ENCODE peak calls at places on chromosomes 11 and 22, in seven cellular contexts. K is transverse colon, L is fibroblast of lung, F is fibroblast of villous mesenchyme, A is colonic mucosa, M is stomach, E is choroid plexus epithelial cell. Q is an unnamed sample.

GRCh38 chr11:47269829-47270305 is at the start of gene MADD:
- DNase-seq in K (peak; percentile 90), L (peak; percentile 73), F (peak; percentile 86), A (peak; percentile 85), M (peak; percentile 89), E (peak; percentile 84), Q (no peak)

GRCh38 chr22:29330753-29331152 is 15.3 kb upstream of the RASL10A start:
- DNase-seq in K (no peak), L (peak; percentile 82), F (peak; percentile 76), A (no peak), M (no peak), E (peak; percentile 84), Q (no peak)

GRCh38 chr11:12573707-12574106 is 100.5 kb upstream of the TEAD1 start:
- DNase-seq in K (no peak), L (no peak), F (peak; percentile 79), A (no peak), M (no peak), E (no peak), Q (no peak)

GRCh38 chr11:125199915-125200314 is 35.4 kb downstream of the PKNOX2 start:
- DNase-seq in K (no peak), L (no peak), F (no peak), A (no peak), M (no peak), E (no peak), Q (no peak)

GRCh38 chr11:95429376-95429907 is 198.4 kb upstream of the SESN3 start:
- DNase-seq in K (no peak), L (no peak), F (no peak), A (no peak), M (no peak), E (no peak), Q (no peak)

GRCh38 chr11:134170909-134171281 is 52.9 kb downstream of the NCAPD3 start:
- DNase-seq in K (no peak), L (peak; percentile 34), F (peak; percentile 33), A (no peak), M (no peak), E (peak; percentile 31), Q (no peak)

GRCh38 chr22:49113758-49114157 is 713.9 kb downstream of the BRD1 start:
- DNase-seq in K (no peak), L (no peak), F (no peak), A (no peak), M (no peak), E (no peak), Q (no peak)

GRCh38 chr11:43130616-43131015 is 181.2 kb upstream of the API5 start:
- DNase-seq in K (no peak), L (no peak), F (no peak), A (peak; percentile 17), M (no peak), E (no peak), Q (peak; percentile 54)

GRCh38 chr11:33321483-33321882 is 64.3 kb downstream of the HIPK3 start:
- DNase-seq in K (no peak), L (no peak), F (no peak), A (no peak), M (no peak), E (no peak), Q (no peak)

GRCh38 chr22:35749808-35750207 is 32.1 kb downstream of the APOL5 start:
- DNase-seq in K (no peak), L (peak; percentile 35), F (no peak), A (no peak), M (no peak), E (no peak), Q (no peak)

GRCh38 chr22:30219668-30220278 is 26.8 kb downstream of the LIF start:
- DNase-seq in K (no peak), L (no peak), F (no peak), A (no peak), M (no peak), E (no peak), Q (no peak)

GRCh38 chr22:45680932-45681700 is 9.5 kb downstream of the ATXN10 start:
- DNase-seq in K (no peak), L (peak; percentile 94), F (peak; percentile 90), A (no peak), M (no peak), E (peak; percentile 73), Q (no peak)

GRCh38 chr11:115500547-115501503 is 3.4 kb downstream of the CADM1 start:
- DNase-seq in K (no peak), L (no peak), F (no peak), A (no peak), M (no peak), E (no peak), Q (no peak)

GRCh38 chr11:134639586-134640330 is 227.7 kb upstream of the B3GAT1 start:
- DNase-seq in K (peak; percentile 64), L (no peak), F (peak; percentile 13), A (peak; percentile 68), M (peak; percentile 62), E (no peak), Q (no peak)

GRCh38 chr11:104609297-104609696 is 289.0 kb downstream of the CASP12 start:
- DNase-seq in K (peak; percentile 9), L (peak; percentile 63), F (peak; percentile 64), A (peak; percentile 21), M (no peak), E (peak; percentile 95), Q (no peak)

GRCh38 chr22:28051787-28052356 is 132.8 kb upstream of the PITPNB start:
- DNase-seq in K (peak; percentile 67), L (peak; percentile 51), F (peak; percentile 70), A (peak; percentile 58), M (peak; percentile 74), E (peak; percentile 75), Q (no peak)

GRCh38 chr11:47837292-47837691 is 10.9 kb downstream of the NUP160 start:
- DNase-seq in K (no peak), L (no peak), F (no peak), A (no peak), M (peak; percentile 71), E (no peak), Q (no peak)

GRCh38 chr11:131671764-131672163 is 301.3 kb downstream of the NTM start:
- DNase-seq in K (no peak), L (no peak), F (no peak), A (no peak), M (no peak), E (no peak), Q (no peak)

GRCh38 chr22:38566726-38567504 is 3.1 kb downstream of the DMC1 start:
- DNase-seq in K (no peak), L (no peak), F (no peak), A (no peak), M (no peak), E (no peak), Q (no peak)

GRCh38 chr11:119794756-119795155 is 65.8 kb upstream of the NECTIN1 start:
- DNase-seq in K (no peak), L (peak; percentile 9), F (no peak), A (no peak), M (no peak), E (no peak), Q (no peak)

GRCh38 chr22:41094036-41094435 is 1.6 kb downstream of the EP300 start:
- DNase-seq in K (peak; percentile 39), L (peak; percentile 46), F (peak; percentile 39), A (peak; percentile 53), M (no peak), E (peak; percentile 60), Q (no peak)

GRCh38 chr22:39999144-39999757 is 4.5 kb downstream of the FAM83F start:
- DNase-seq in K (peak; percentile 68), L (peak; percentile 50), F (peak; percentile 87), A (peak; percentile 79), M (no peak), E (peak; percentile 97), Q (no peak)

GRCh38 chr11:94401773-94402265 is 600 bp upstream of the GPR83 start:
- DNase-seq in K (no peak), L (no peak), F (no peak), A (no peak), M (no peak), E (no peak), Q (no peak)
- H3K4me3 ChIP-seq in K (peak overlapping the region; percentile 40), L (peak overlapping the region; percentile 52), F (peak overlapping the region; percentile 46), A (no peak overlapping the region), M (peak overlapping the region; percentile 33), E (peak overlapping the region; percentile 46), Q (no peak overlapping the region)

GRCh38 chr22:42288791-42289190 is 18.3 kb upstream of the TCF20 start:
- DNase-seq in K (no peak), L (no peak), F (no peak), A (no peak), M (no peak), E (no peak), Q (no peak)

GRCh38 chr22:42292726-42293520 is 22.5 kb upstream of the TCF20 start:
- DNase-seq in K (peak; percentile 64), L (no peak), F (no peak), A (peak; percentile 79), M (no peak), E (no peak), Q (no peak)

GRCh38 chr22:42287174-42287890 is 16.9 kb upstream of the TCF20 start:
- DNase-seq in K (no peak), L (no peak), F (no peak), A (no peak), M (no peak), E (no peak), Q (no peak)

GRCh38 chr22:42291287-42291686 is 20.8 kb upstream of the TCF20 start:
- DNase-seq in K (no peak), L (no peak), F (no peak), A (no peak), M (no peak), E (no peak), Q (no peak)

DNA sequence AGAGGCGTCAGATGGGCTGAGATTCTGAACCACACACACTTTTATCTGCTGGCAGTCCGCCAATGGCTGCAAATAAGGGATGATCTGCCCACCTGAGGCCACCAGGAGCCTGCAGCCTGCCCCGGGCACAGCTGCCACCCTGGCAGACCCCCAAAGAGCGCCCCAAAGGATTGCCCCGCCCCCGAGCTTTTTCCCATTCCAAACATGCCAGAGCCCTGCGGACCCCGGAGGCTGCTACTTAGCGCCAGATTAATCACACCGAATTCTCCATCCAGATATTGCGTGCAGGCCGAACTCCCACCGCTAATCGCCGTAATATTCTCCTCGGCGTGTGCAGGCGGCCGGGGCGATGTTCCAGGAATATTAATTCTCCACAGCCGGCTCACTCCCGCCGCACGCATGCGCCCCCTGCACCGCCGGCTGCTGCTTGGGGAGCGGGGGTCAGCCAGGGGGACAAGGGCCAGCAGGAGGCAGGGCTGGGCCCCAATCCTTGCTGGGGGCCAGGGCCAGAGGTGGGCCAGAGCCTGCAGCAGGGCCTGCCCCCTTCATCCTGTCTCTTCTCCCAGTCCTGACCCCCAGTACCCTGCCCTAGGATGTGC is 19.3 kb upstream of the TCF20 start:
- DNase-seq in K (no peak), L (peak; percentile 30), F (no peak), A (no peak), M (no peak), E (peak; percentile 5), Q (no peak)
- TF ChIP-seq CTCF in K (no peak), L (no peak), F (no peak), A (no peak), M (no peak), E (no peak), Q (no peak)

GRCh38 chr11:35143509-35144102 is 4.6 kb downstream of the CD44 start:
- DNase-seq in K (no peak), L (no peak), F (no peak), A (no peak), M (no peak), E (no peak), Q (no peak)
- H3K4me3 ChIP-seq in K (peak overlapping the region; percentile 3), L (peak overlapping the region; percentile 99), F (peak overlapping the region; percentile 95), A (no peak overlapping the region), M (no peak overlapping the region), E (no peak overlapping the region), Q (no peak overlapping the region)

DNA sequence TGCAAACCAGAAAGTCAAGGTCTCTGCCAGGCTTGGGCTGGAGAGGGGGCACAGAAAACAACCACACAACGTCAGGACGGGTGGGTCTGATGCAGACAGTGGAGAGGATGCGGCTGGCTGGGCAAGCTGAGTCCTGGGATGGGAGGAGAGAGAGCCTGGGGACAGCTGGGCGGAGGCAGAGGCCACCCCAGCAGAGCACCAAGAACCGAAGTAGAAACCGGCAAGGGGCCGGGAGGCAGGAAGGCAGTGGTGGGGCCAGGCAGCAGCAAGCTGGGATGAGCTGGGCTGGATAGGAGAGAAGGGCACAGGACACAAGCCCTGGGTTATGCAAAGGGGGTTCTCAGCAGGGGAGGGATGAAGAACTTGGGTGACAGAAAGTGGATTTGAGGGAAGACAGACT is 188.2 kb downstream of the SHANK2 start:
- DNase-seq in K (no peak), L (no peak), F (no peak), A (no peak), M (no peak), E (no peak), Q (no peak)
- TF ChIP-seq CTCF in K (no peak), L (no peak), F (no peak), A (no peak), M (no peak), E (no peak), Q (no peak)